ENCODE peak calls at places on chromosome 17, in nine cellular contexts. M, S, P, Q, T, K, N, H and L are unnamed samples.

GRCh38 chr17:76094046-76094445 is 9.5 kb downstream of the EXOC7 start:
- DNase-seq in M (no peak), S (no peak), P (no peak), Q (no peak), T (no peak), K (no peak), N (no peak), H (no peak), L (no peak)

GRCh38 chr17:263271-263670 is 81.8 kb upstream of the DOC2B start:
- DNase-seq in M (no peak), S (peak), P (no peak), Q (no peak), T (peak), K (no peak), N (no peak), H (no peak), L (no peak)

GRCh38 chr17:74814453-74814852 is 38.3 kb upstream of the NAT9 start:
- DNase-seq in M (no peak), S (no peak), P (no peak), Q (no peak), T (no peak), K (peak), N (no peak), H (no peak), L (no peak)

GRCh38 chr17:2377659-2378058 is 23.2 kb downstream of the MNT start:
- DNase-seq in M (peak), S (no peak), P (no peak), Q (no peak), T (no peak), K (no peak), N (no peak), H (no peak), L (no peak)

GRCh38 chr17:34713687-34714086 is 134.3 kb downstream of the TMEM132E start:
- DNase-seq in M (no peak), S (no peak), P (no peak), Q (no peak), T (no peak), K (no peak), N (no peak), H (no peak), L (no peak)

GRCh38 chr17:2892305-2892971 is 96.2 kb downstream of the RAP1GAP2 start:
- DNase-seq in M (no peak), S (peak), P (peak), Q (no peak), T (peak), K (no peak), N (no peak), H (peak), L (peak)

GRCh38 chr17:2595200-2595599 is 1.7 kb downstream of the PAFAH1B1 start:
- DNase-seq in M (no peak), S (no peak), P (no peak), Q (no peak), T (no peak), K (no peak), N (no peak), H (no peak), L (no peak)

GRCh38 chr17:29610395-29610794 is 12.3 kb downstream of the CORO6 start:
- DNase-seq in M (no peak), S (no peak), P (no peak), Q (no peak), T (no peak), K (no peak), N (no peak), H (no peak), L (no peak)

GRCh38 chr17:7336240-7337175 is at the start of gene ACAP1:
- DNase-seq in M (peak), S (no peak), P (no peak), Q (no peak), T (no peak), K (peak), N (no peak), H (no peak), L (no peak)

GRCh38 chr17:44353656-44354331 is 8.7 kb downstream of the GRN start:
- DNase-seq in M (peak), S (no peak), P (no peak), Q (peak), T (no peak), K (no peak), N (no peak), H (no peak), L (no peak)

GRCh38 chr17:29627951-29628350 is 5.2 kb upstream of the CORO6 start:
- DNase-seq in M (no peak), S (no peak), P (no peak), Q (no peak), T (no peak), K (no peak), N (no peak), H (no peak), L (no peak)

GRCh38 chr17:67624886-67625656 is 92.7 kb upstream of the NOL11 start:
- DNase-seq in M (no peak), S (no peak), P (no peak), Q (peak), T (no peak), K (no peak), N (no peak), H (no peak), L (no peak)

GRCh38 chr17:40645291-40645690 is 2.3 kb downstream of the SMARCE1 start:
- DNase-seq in M (no peak), S (no peak), P (no peak), Q (no peak), T (no peak), K (no peak), N (no peak), H (no peak), L (no peak)

GRCh38 chr17:81314410-81315169 is 19.5 kb upstream of the SLC38A10 start:
- DNase-seq in M (peak), S (no peak), P (no peak), Q (no peak), T (no peak), K (no peak), N (no peak), H (no peak), L (no peak)

GRCh38 chr17:38748329-38749221 is at the start of gene PCGF2:
- DNase-seq in M (peak), S (peak), P (peak), Q (peak), T (peak), K (peak), N (peak), H (peak), L (peak)

DNA sequence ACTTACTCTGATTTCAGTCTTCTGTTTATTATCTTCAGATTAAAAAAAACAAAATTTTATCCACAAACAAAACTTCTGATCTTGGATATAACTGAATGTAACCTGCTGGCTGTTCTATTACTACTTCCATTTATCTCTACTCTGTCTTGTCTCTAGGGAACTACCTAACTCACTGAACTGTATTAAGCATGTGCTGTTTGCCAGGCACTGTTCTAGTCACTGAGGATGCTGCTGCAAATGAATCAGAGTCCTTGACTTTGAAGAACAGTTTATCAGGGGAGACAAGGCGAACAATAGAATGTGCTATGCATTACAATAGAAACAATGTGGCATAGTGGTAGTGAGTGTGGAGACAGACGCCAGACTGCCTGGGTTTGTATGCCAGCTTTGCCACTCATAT is 2.3 kb upstream of the ANKRD40 start:
- DNase-seq in M (no peak), S (no peak), P (no peak), Q (no peak), T (no peak), K (no peak), N (no peak), H (no peak), L (no peak)
- TF ChIP-seq CTCF in M (no peak), S (no peak), P (no peak), Q (no peak), T (no peak), K (no peak), N (no peak), H (no peak), L (no peak)

GRCh38 chr17:56629450-56630187 is 36.1 kb downstream of the NOG start:
- DNase-seq in M (no peak), S (no peak), P (peak), Q (peak), T (no peak), K (peak), N (no peak), H (peak), L (peak)
- TF ChIP-seq CTCF in M (no peak), S (no peak), P (peak), Q (peak), T (no peak), K (no peak), N (no peak), H (peak), L (peak)

GRCh38 chr17:69060835-69061234 is at the start of gene ABCA9:
- DNase-seq in M (no peak), S (no peak), P (no peak), Q (no peak), T (no peak), K (no peak), N (no peak), H (peak), L (peak)

GRCh38 chr17:69059458-69060205 is 1.1 kb downstream of the ABCA9 start:
- DNase-seq in M (no peak), S (no peak), P (no peak), Q (no peak), T (no peak), K (no peak), N (no peak), H (peak), L (peak)

GRCh38 chr17:69056179-69056823 is 4.4 kb downstream of the ABCA9 start:
- DNase-seq in M (no peak), S (no peak), P (no peak), Q (no peak), T (no peak), K (no peak), N (no peak), H (no peak), L (no peak)

GRCh38 chr17:69057280-69057679 is 3.4 kb downstream of the ABCA9 start:
- DNase-seq in M (no peak), S (no peak), P (peak), Q (no peak), T (no peak), K (no peak), N (no peak), H (no peak), L (no peak)

GRCh38 chr17:69058165-69058564 is 2.6 kb downstream of the ABCA9 start:
- DNase-seq in M (no peak), S (no peak), P (peak), Q (no peak), T (no peak), K (no peak), N (no peak), H (no peak), L (no peak)
- TF ChIP-seq CTCF in M (peak), S (no peak), P (peak), Q (no peak), T (no peak), K (no peak), N (no peak), H (peak), L (no peak)

GRCh38 chr17:13306310-13306962 is 288.6 kb upstream of the ELAC2 start:
- DNase-seq in M (no peak), S (no peak), P (peak), Q (peak), T (peak), K (peak), N (no peak), H (peak), L (peak)
- TF ChIP-seq CTCF in M (peak), S (no peak), P (peak), Q (peak), T (peak), K (peak), N (no peak), H (peak), L (peak)